ENCODE peak calls at places on chromosomes 12 and 14, in seven cellular contexts. S, K, C, A, Q, B and F are unnamed samples.

GRCh38 chr12:5807090-5807414 is 138.0 kb downstream of the ANO2 start:
- DNase-seq in B (no peak), Q (no peak), A (no peak), S (no peak), C (peak), K (no peak), F (no peak)

GRCh38 chr12:76284816-76285750 is 63.1 kb downstream of the BBS10 start:
- DNase-seq in Q (peak), K (no peak), C (no peak), S (no peak), A (no peak), B (peak), F (no peak)

GRCh38 chr12:8605057-8605456 is 7.6 kb downstream of the AICDA start:
- DNase-seq in K (no peak), B (peak), S (no peak), C (no peak), Q (no peak), A (no peak), F (no peak)

GRCh38 chr12:76144253-76144564 is 59.7 kb upstream of the NAP1L1 start:
- DNase-seq in S (no peak), Q (peak), B (no peak), C (no peak), K (no peak), A (no peak), F (no peak)

GRCh38 chr14:92074555-92074954 is 31.8 kb downstream of the ATXN3 start:
- DNase-seq in B (no peak), A (no peak), K (no peak), Q (peak), S (no peak), C (no peak), F (no peak)

GRCh38 chr14:61466249-61466904 is 145.0 kb downstream of the PRKCH start:
- DNase-seq in Q (peak), C (peak), B (peak), S (no peak), K (no peak), A (no peak), F (no peak)

GRCh38 chr12:116262741-116263140 is 14.8 kb downstream of the MED13L start:
- DNase-seq in S (no peak), C (no peak), Q (no peak), A (no peak), B (no peak), K (no peak), F (no peak)

GRCh38 chr12:51082561-51083139 is 746 bp downstream of the CSRNP2 start:
- DNase-seq in Q (peak), K (peak), A (no peak), B (peak), S (no peak), C (peak), F (no peak)

GRCh38 chr12:93419388-93420034 is 22.2 kb downstream of the UBE2N start:
- DNase-seq in S (no peak), C (peak), Q (peak), B (no peak), A (peak), K (peak), F (peak)

GRCh38 chr12:2411011-2411410 is 358.2 kb downstream of the CACNA1C start:
- DNase-seq in Q (no peak), K (no peak), A (no peak), B (no peak), C (no peak), S (no peak), F (no peak)

GRCh38 chr12:30417697-30418231 is 277.9 kb downstream of the IPO8 start:
- DNase-seq in K (no peak), A (no peak), C (peak), Q (peak), B (no peak), S (no peak), F (peak)

GRCh38 chr12:26884765-26885576 is 52.0 kb upstream of the ITPR2 start:
- DNase-seq in K (peak), Q (peak), B (peak), C (peak), A (peak), S (peak), F (peak)

GRCh38 chr14:105324080-105324778 is 9.7 kb downstream of the PACS2 start:
- DNase-seq in C (no peak), S (no peak), Q (no peak), B (no peak), A (no peak), K (no peak), F (no peak)

GRCh38 chr12:118773956-118774723 is 207.2 kb upstream of the SRRM4 start:
- DNase-seq in S (peak), B (peak), C (no peak), A (no peak), Q (no peak), K (no peak), F (peak)

GRCh38 chr14:81400852-81401251 is 728 bp upstream of the STON2 start:
- DNase-seq in A (no peak), K (peak), C (peak), Q (peak), B (no peak), S (no peak), F (no peak)

GRCh38 chr14:102768223-102769048 is 8.8 kb upstream of the TRAF3 start:
- DNase-seq in B (no peak), K (no peak), C (no peak), A (peak), S (no peak), Q (no peak), F (no peak)